ENCODE peak calls at places on chromosomes 3 and 15, in seven cellular contexts. One of them, this sample, is unnamed.

GRCh38 chr3:25548836-25549235 is 115.9 kb downstream of the TOP2B start:
- DNase-seq in aorta: no peak
- DNase-seq in NCI-H1436 treated with DMSO at 0.1 percent for 48 hours: no peak
- DNase-seq in colonic mucosa: no peak
- DNase-seq in SHP77: no peak
- DNase-seq in activated CD4-positive, alpha-beta T cell treated with anti-CD3 and anti-CD28 coated beads for 24 hours: no peak
- DNase-seq in activated gamma-delta T cell treated with Interleukin-2 at 50 U/mL for 16 hours: no peak
- DNase-seq in this sample: no peak

GRCh38 chr3:11721114-11721440 is 77.4 kb upstream of the VGLL4 start:
- DNase-seq in aorta: no peak
- DNase-seq in activated CD4-positive, alpha-beta T cell treated with anti-CD3 and anti-CD28 coated beads for 24 hours: no peak
- DNase-seq in SHP77: no peak
- DNase-seq in NCI-H1436 treated with DMSO at 0.1 percent for 48 hours: no peak
- DNase-seq in activated gamma-delta T cell treated with Interleukin-2 at 50 U/mL for 16 hours: no peak
- DNase-seq in colonic mucosa: no peak
- DNase-seq in this sample: no peak

GRCh38 chr15:94327356-94327936 is 96.1 kb downstream of the MCTP2 start:
- DNase-seq in colonic mucosa: no peak
- DNase-seq in NCI-H1436 treated with DMSO at 0.1 percent for 48 hours: no peak
- DNase-seq in activated gamma-delta T cell treated with Interleukin-2 at 50 U/mL for 16 hours: no peak
- DNase-seq in activated CD4-positive, alpha-beta T cell treated with anti-CD3 and anti-CD28 coated beads for 24 hours: no peak
- DNase-seq in aorta: no peak
- DNase-seq in SHP77: peak
- DNase-seq in this sample: peak

GRCh38 chr3:105907790-105908189 is 39.0 kb upstream of the CBLB start:
- DNase-seq in colonic mucosa: no peak
- DNase-seq in activated CD4-positive, alpha-beta T cell treated with anti-CD3 and anti-CD28 coated beads for 24 hours: no peak
- DNase-seq in aorta: peak
- DNase-seq in SHP77: no peak
- DNase-seq in NCI-H1436 treated with DMSO at 0.1 percent for 48 hours: no peak
- DNase-seq in activated gamma-delta T cell treated with Interleukin-2 at 50 U/mL for 16 hours: no peak
- DNase-seq in this sample: no peak

GRCh38 chr3:59185586-59186381 is 136.0 kb upstream of the CFAP20DC start:
- DNase-seq in NCI-H1436 treated with DMSO at 0.1 percent for 48 hours: no peak
- DNase-seq in SHP77: no peak
- DNase-seq in activated gamma-delta T cell treated with Interleukin-2 at 50 U/mL for 16 hours: no peak
- DNase-seq in activated CD4-positive, alpha-beta T cell treated with anti-CD3 and anti-CD28 coated beads for 24 hours: no peak
- DNase-seq in aorta: no peak
- DNase-seq in colonic mucosa: no peak
- DNase-seq in this sample: no peak

GRCh38 chr15:67175643-67176071 is 78.8 kb downstream of the AAGAB start:
- DNase-seq in NCI-H1436 treated with DMSO at 0.1 percent for 48 hours: no peak
- DNase-seq in activated gamma-delta T cell treated with Interleukin-2 at 50 U/mL for 16 hours: no peak
- DNase-seq in activated CD4-positive, alpha-beta T cell treated with anti-CD3 and anti-CD28 coated beads for 24 hours: no peak
- DNase-seq in aorta: peak
- DNase-seq in colonic mucosa: no peak
- DNase-seq in SHP77: no peak
- DNase-seq in this sample: no peak

GRCh38 chr3:85081191-85081895 is 122.6 kb downstream of the CADM2 start:
- DNase-seq in activated gamma-delta T cell treated with Interleukin-2 at 50 U/mL for 16 hours: no peak
- DNase-seq in activated CD4-positive, alpha-beta T cell treated with anti-CD3 and anti-CD28 coated beads for 24 hours: no peak
- DNase-seq in NCI-H1436 treated with DMSO at 0.1 percent for 48 hours: no peak
- DNase-seq in SHP77: peak
- DNase-seq in colonic mucosa: no peak
- DNase-seq in aorta: no peak
- DNase-seq in this sample: no peak

GRCh38 chr3:185709241-185709955 is 115.4 kb downstream of the IGF2BP2 start:
- DNase-seq in NCI-H1436 treated with DMSO at 0.1 percent for 48 hours: no peak
- DNase-seq in colonic mucosa: no peak
- DNase-seq in activated gamma-delta T cell treated with Interleukin-2 at 50 U/mL for 16 hours: no peak
- DNase-seq in aorta: no peak
- DNase-seq in activated CD4-positive, alpha-beta T cell treated with anti-CD3 and anti-CD28 coated beads for 24 hours: no peak
- DNase-seq in SHP77: no peak
- DNase-seq in this sample: peak

GRCh38 chr3:100268986-100269385 is 8.2 kb downstream of the TBC1D23 start:
- DNase-seq in SHP77: no peak
- DNase-seq in NCI-H1436 treated with DMSO at 0.1 percent for 48 hours: no peak
- DNase-seq in colonic mucosa: no peak
- DNase-seq in activated CD4-positive, alpha-beta T cell treated with anti-CD3 and anti-CD28 coated beads for 24 hours: no peak
- DNase-seq in activated gamma-delta T cell treated with Interleukin-2 at 50 U/mL for 16 hours: no peak
- DNase-seq in aorta: no peak
- DNase-seq in this sample: no peak

GRCh38 chr15:37002041-37002689 is 98.2 kb downstream of the MEIS2 start:
- DNase-seq in activated gamma-delta T cell treated with Interleukin-2 at 50 U/mL for 16 hours: no peak
- DNase-seq in colonic mucosa: no peak
- DNase-seq in activated CD4-positive, alpha-beta T cell treated with anti-CD3 and anti-CD28 coated beads for 24 hours: no peak
- DNase-seq in SHP77: no peak
- DNase-seq in aorta: no peak
- DNase-seq in NCI-H1436 treated with DMSO at 0.1 percent for 48 hours: no peak
- DNase-seq in this sample: no peak

GRCh38 chr3:6526861-6527260 is 334.1 kb upstream of the GRM7 start:
- DNase-seq in SHP77: no peak
- DNase-seq in NCI-H1436 treated with DMSO at 0.1 percent for 48 hours: no peak
- DNase-seq in activated gamma-delta T cell treated with Interleukin-2 at 50 U/mL for 16 hours: no peak
- DNase-seq in colonic mucosa: no peak
- DNase-seq in activated CD4-positive, alpha-beta T cell treated with anti-CD3 and anti-CD28 coated beads for 24 hours: no peak
- DNase-seq in aorta: no peak
- DNase-seq in this sample: no peak

GRCh38 chr3:124653788-124654469 is 76.3 kb upstream of the UMPS start:
- DNase-seq in activated gamma-delta T cell treated with Interleukin-2 at 50 U/mL for 16 hours: no peak
- DNase-seq in aorta: no peak
- DNase-seq in colonic mucosa: no peak
- DNase-seq in SHP77: no peak
- DNase-seq in activated CD4-positive, alpha-beta T cell treated with anti-CD3 and anti-CD28 coated beads for 24 hours: no peak
- DNase-seq in NCI-H1436 treated with DMSO at 0.1 percent for 48 hours: no peak
- DNase-seq in this sample: no peak

GRCh38 chr15:78325092-78325843 is 14.9 kb upstream of the CRABP1 start:
- DNase-seq in SHP77: no peak
- DNase-seq in activated gamma-delta T cell treated with Interleukin-2 at 50 U/mL for 16 hours: no peak
- DNase-seq in NCI-H1436 treated with DMSO at 0.1 percent for 48 hours: no peak
- DNase-seq in aorta: no peak
- DNase-seq in activated CD4-positive, alpha-beta T cell treated with anti-CD3 and anti-CD28 coated beads for 24 hours: no peak
- DNase-seq in colonic mucosa: no peak
- DNase-seq in this sample: no peak

GRCh38 chr3:37924453-37924852 is 62.8 kb downstream of the CTDSPL start:
- DNase-seq in activated gamma-delta T cell treated with Interleukin-2 at 50 U/mL for 16 hours: no peak
- DNase-seq in colonic mucosa: no peak
- DNase-seq in SHP77: no peak
- DNase-seq in activated CD4-positive, alpha-beta T cell treated with anti-CD3 and anti-CD28 coated beads for 24 hours: no peak
- DNase-seq in aorta: no peak
- DNase-seq in NCI-H1436 treated with DMSO at 0.1 percent for 48 hours: no peak
- DNase-seq in this sample: no peak

GRCh38 chr3:114418724-114419543 is 125.1 kb downstream of the TIGIT start:
- DNase-seq in aorta: no peak
- DNase-seq in NCI-H1436 treated with DMSO at 0.1 percent for 48 hours: peak
- DNase-seq in activated gamma-delta T cell treated with Interleukin-2 at 50 U/mL for 16 hours: peak
- DNase-seq in colonic mucosa: no peak
- DNase-seq in SHP77: peak
- DNase-seq in activated CD4-positive, alpha-beta T cell treated with anti-CD3 and anti-CD28 coated beads for 24 hours: no peak
- DNase-seq in this sample: peak

GRCh38 chr3:95097493-95097892 is 1034.6 kb downstream of the NSUN3 start:
- DNase-seq in activated gamma-delta T cell treated with Interleukin-2 at 50 U/mL for 16 hours: no peak
- DNase-seq in SHP77: peak
- DNase-seq in colonic mucosa: no peak
- DNase-seq in aorta: no peak
- DNase-seq in NCI-H1436 treated with DMSO at 0.1 percent for 48 hours: no peak
- DNase-seq in activated CD4-positive, alpha-beta T cell treated with anti-CD3 and anti-CD28 coated beads for 24 hours: no peak
- DNase-seq in this sample: no peak

GRCh38 chr15:58332676-58333400 is 99.0 kb upstream of the LIPC start:
- DNase-seq in NCI-H1436 treated with DMSO at 0.1 percent for 48 hours: no peak
- DNase-seq in activated gamma-delta T cell treated with Interleukin-2 at 50 U/mL for 16 hours: no peak
- DNase-seq in activated CD4-positive, alpha-beta T cell treated with anti-CD3 and anti-CD28 coated beads for 24 hours: no peak
- DNase-seq in SHP77: no peak
- DNase-seq in colonic mucosa: no peak
- DNase-seq in aorta: no peak
- DNase-seq in this sample: no peak